ENCODE peak calls at places on chromosome 2, in eight cellular contexts. One of them, this sample, is unnamed.
A peak's percentile ranks its signal among the peaks of the same experiment; 100 is the strongest.

GRCh38 chr2:25349397-25349796 is 7.7 kb upstream of the DNMT3A start:
- DNase-seq in breast epithelium: no peak
- DNase-seq in IMR-90: peak; percentile 82
- DNase-seq in upper lobe of left lung: no peak
- DNase-seq in transverse colon: peak; percentile 34
- DNase-seq in body of pancreas: no peak
- DNase-seq in ovary: no peak
- DNase-seq in testis: no peak
- DNase-seq in this sample: no peak

GRCh38 chr2:232387451-232388171 is 9.1 kb downstream of the ALPP start:
- DNase-seq in breast epithelium: no peak
- DNase-seq in transverse colon: no peak
- DNase-seq in body of pancreas: no peak
- DNase-seq in testis: no peak
- DNase-seq in upper lobe of left lung: no peak
- DNase-seq in IMR-90: no peak
- DNase-seq in ovary: no peak
- DNase-seq in this sample: no peak

GRCh38 chr2:7015007-7015950 is 98.1 kb downstream of the RNF144A start:
- DNase-seq in testis: no peak
- DNase-seq in ovary: no peak
- DNase-seq in transverse colon: no peak
- DNase-seq in breast epithelium: no peak
- DNase-seq in body of pancreas: no peak
- DNase-seq in upper lobe of left lung: no peak
- DNase-seq in IMR-90: no peak
- DNase-seq in this sample: no peak

GRCh38 chr2:111667542-111668273 is 216.3 kb downstream of the ANAPC1 start:
- DNase-seq in breast epithelium: no peak
- DNase-seq in body of pancreas: no peak
- DNase-seq in transverse colon: no peak
- DNase-seq in upper lobe of left lung: peak; percentile 75
- DNase-seq in IMR-90: peak; percentile 81
- DNase-seq in ovary: no peak
- DNase-seq in testis: no peak
- DNase-seq in this sample: no peak

GRCh38 chr2:140383781-140384180 is 1603.6 kb upstream of the NXPH2 start:
- DNase-seq in upper lobe of left lung: no peak
- DNase-seq in breast epithelium: no peak
- DNase-seq in transverse colon: no peak
- DNase-seq in IMR-90: no peak
- DNase-seq in body of pancreas: no peak
- DNase-seq in testis: no peak
- DNase-seq in ovary: no peak
- DNase-seq in this sample: no peak

GRCh38 chr2:201261471-201261870 is 1.1 kb downstream of the CASP8 start:
- DNase-seq in IMR-90: no peak
- DNase-seq in ovary: no peak
- DNase-seq in breast epithelium: no peak
- DNase-seq in testis: no peak
- DNase-seq in body of pancreas: no peak
- DNase-seq in transverse colon: peak; percentile 57
- DNase-seq in upper lobe of left lung: peak; percentile 40
- DNase-seq in this sample: no peak

GRCh38 chr2:238702691-238703415 is 145.0 kb upstream of the TWIST2 start:
- DNase-seq in ovary: no peak
- DNase-seq in testis: no peak
- DNase-seq in body of pancreas: no peak
- DNase-seq in transverse colon: no peak
- DNase-seq in IMR-90: no peak
- DNase-seq in upper lobe of left lung: peak; percentile 21
- DNase-seq in breast epithelium: no peak
- DNase-seq in this sample: no peak

GRCh38 chr2:197848602-197849001 is 44.2 kb downstream of the PLCL1 start:
- DNase-seq in ovary: no peak
- DNase-seq in IMR-90: no peak
- DNase-seq in body of pancreas: no peak
- DNase-seq in upper lobe of left lung: no peak
- DNase-seq in transverse colon: no peak
- DNase-seq in testis: no peak
- DNase-seq in breast epithelium: no peak
- DNase-seq in this sample: no peak

GRCh38 chr2:63837036-63837594 is 4.6 kb upstream of the UGP2 start:
- DNase-seq in transverse colon: no peak
- DNase-seq in breast epithelium: no peak
- DNase-seq in upper lobe of left lung: no peak
- DNase-seq in body of pancreas: no peak
- DNase-seq in testis: no peak
- DNase-seq in IMR-90: no peak
- DNase-seq in ovary: no peak
- DNase-seq in this sample: no peak

GRCh38 chr2:96116879-96117533 is 635 bp upstream of the ADRA2B start:
- DNase-seq in transverse colon: peak; percentile 62
- DNase-seq in body of pancreas: peak; percentile 57
- DNase-seq in breast epithelium: no peak
- DNase-seq in IMR-90: peak; percentile 3
- DNase-seq in ovary: no peak
- DNase-seq in testis: peak; percentile 46
- DNase-seq in upper lobe of left lung: peak; percentile 46
- DNase-seq in this sample: no peak

GRCh38 chr2:235086481-235087184 is 134.8 kb downstream of the SH3BP4 start:
- DNase-seq in IMR-90: no peak
- DNase-seq in transverse colon: no peak
- DNase-seq in upper lobe of left lung: no peak
- DNase-seq in breast epithelium: no peak
- DNase-seq in body of pancreas: no peak
- DNase-seq in ovary: no peak
- DNase-seq in testis: no peak
- DNase-seq in this sample: no peak

GRCh38 chr2:217523246-217523645 is 479.5 kb downstream of the TNS1 start:
- DNase-seq in ovary: peak; percentile 69
- DNase-seq in body of pancreas: no peak
- DNase-seq in transverse colon: no peak
- DNase-seq in testis: peak; percentile 18
- DNase-seq in breast epithelium: no peak
- DNase-seq in IMR-90: no peak
- DNase-seq in upper lobe of left lung: no peak
- DNase-seq in this sample: no peak

GRCh38 chr2:182522930-182523541 is 96.2 kb upstream of the PDE1A start:
- DNase-seq in body of pancreas: no peak
- DNase-seq in transverse colon: no peak
- DNase-seq in ovary: no peak
- DNase-seq in testis: no peak
- DNase-seq in upper lobe of left lung: no peak
- DNase-seq in breast epithelium: no peak
- DNase-seq in IMR-90: no peak
- DNase-seq in this sample: no peak

GRCh38 chr2:122341007-122341406 is 585.6 kb downstream of the TSN start:
- DNase-seq in IMR-90: no peak
- DNase-seq in body of pancreas: no peak
- DNase-seq in upper lobe of left lung: no peak
- DNase-seq in testis: no peak
- DNase-seq in breast epithelium: no peak
- DNase-seq in ovary: no peak
- DNase-seq in transverse colon: no peak
- DNase-seq in this sample: no peak

GRCh38 chr2:85389139-85389538 is 21.0 kb downstream of the CAPG start:
- DNase-seq in IMR-90: no peak
- DNase-seq in ovary: no peak
- DNase-seq in upper lobe of left lung: no peak
- DNase-seq in transverse colon: no peak
- DNase-seq in testis: no peak
- DNase-seq in breast epithelium: peak; percentile 10
- DNase-seq in body of pancreas: no peak
- DNase-seq in this sample: no peak

GRCh38 chr2:196066794-196067382 is 1.7 kb downstream of the DNAH7 start:
- DNase-seq in ovary: no peak
- DNase-seq in IMR-90: peak; percentile 35
- DNase-seq in testis: no peak
- DNase-seq in body of pancreas: no peak
- DNase-seq in breast epithelium: no peak
- DNase-seq in transverse colon: no peak
- DNase-seq in upper lobe of left lung: no peak
- DNase-seq in this sample: no peak

DNA sequence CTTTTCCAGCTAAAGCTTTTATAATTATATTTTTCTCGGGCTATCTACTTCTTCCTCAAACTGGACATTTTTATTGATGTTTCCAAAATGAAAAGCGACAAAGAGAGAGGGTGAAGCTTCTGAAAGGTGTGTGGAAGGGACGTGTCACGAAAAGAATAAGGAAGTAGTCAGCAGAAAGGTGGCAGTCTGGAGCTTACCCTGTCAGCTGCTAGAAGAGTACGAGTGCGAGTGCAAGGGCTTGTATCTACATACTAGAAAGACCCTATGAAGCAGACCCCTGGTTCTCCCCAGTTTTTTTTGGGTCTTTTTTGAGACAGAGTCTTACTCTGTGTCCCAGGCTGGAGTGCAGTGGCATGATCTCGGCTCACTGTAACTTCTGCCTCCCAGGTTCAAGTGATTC is 14.6 kb downstream of the FHL2 start:
- DNase-seq in IMR-90: no peak
- DNase-seq in ovary: no peak
- DNase-seq in body of pancreas: no peak
- DNase-seq in breast epithelium: no peak
- DNase-seq in upper lobe of left lung: no peak
- DNase-seq in transverse colon: no peak
- DNase-seq in testis: no peak
- DNase-seq in this sample: no peak
- H3K27ac ChIP-seq in IMR-90: no peak overlapping the region
- H3K27ac ChIP-seq in ovary: peak overlapping the region; percentile 42
- H3K27ac ChIP-seq in body of pancreas: no peak overlapping the region
- H3K27ac ChIP-seq in breast epithelium: peak overlapping the region; percentile 13
- H3K27ac ChIP-seq in upper lobe of left lung: no peak overlapping the region
- H3K27ac ChIP-seq in transverse colon: peak overlapping the region; percentile 80
- H3K27ac ChIP-seq in testis: peak overlapping the region; percentile 84
- H3K27ac ChIP-seq in this sample: no peak overlapping the region

DNA sequence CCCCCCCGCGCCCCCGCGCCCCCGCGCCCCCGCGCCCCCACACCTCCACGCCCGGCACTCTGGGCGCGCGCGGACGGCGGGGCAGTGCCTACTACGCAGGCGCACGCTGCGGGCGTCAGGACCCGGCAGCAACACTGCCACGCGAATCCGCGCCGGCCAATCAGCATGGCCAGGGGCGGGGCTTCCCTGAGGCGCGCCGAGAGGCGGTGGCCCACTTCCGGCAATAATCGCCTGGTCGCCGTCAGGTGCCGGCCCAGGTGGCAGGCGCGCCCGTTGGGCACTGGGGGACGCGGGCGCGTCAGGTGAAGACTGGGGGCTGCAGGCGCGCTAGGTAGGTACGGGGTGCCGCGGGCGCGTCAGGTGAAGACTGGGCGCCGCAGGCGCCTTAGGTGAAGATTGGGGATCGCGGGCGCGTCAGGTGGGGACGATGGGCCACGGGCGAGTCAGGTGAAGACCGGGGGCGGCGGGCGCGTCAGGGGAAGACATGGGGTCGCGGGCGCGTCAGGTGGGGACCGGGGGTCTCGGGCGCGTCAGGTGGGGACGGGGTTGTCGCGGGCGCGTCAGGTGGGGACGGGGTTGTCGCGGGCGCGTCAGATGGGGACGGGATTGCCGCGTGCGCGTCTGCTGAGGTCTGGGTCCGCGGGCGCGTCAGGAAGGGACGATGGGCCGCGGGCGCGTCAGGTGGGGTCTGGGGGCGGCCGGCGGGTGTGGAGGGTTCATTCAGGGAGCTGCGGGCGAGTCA is 219.1 kb downstream of the RTP5 start:
- DNase-seq in upper lobe of left lung: peak; percentile 96
- DNase-seq in body of pancreas: peak; percentile 95
- DNase-seq in testis: peak; percentile 96
- DNase-seq in IMR-90: peak; percentile 73
- DNase-seq in transverse colon: peak; percentile 96
- DNase-seq in breast epithelium: peak; percentile 93
- DNase-seq in ovary: peak; percentile 90
- DNase-seq in this sample: peak; percentile 45
- TF ChIP-seq POLR2A in upper lobe of left lung: peak; percentile 27
- TF ChIP-seq POLR2A in body of pancreas: peak; percentile 77
- TF ChIP-seq POLR2A in testis: no peak
- TF ChIP-seq POLR2A in IMR-90: no peak
- TF ChIP-seq POLR2A in transverse colon: peak; percentile 80
- TF ChIP-seq POLR2A in breast epithelium: no peak
- TF ChIP-seq POLR2A in ovary: no peak
- TF ChIP-seq POLR2A in this sample: no peak

GRCh38 chr2:9885036-9885684 is 41.9 kb downstream of the TAF1B start:
- DNase-seq in body of pancreas: no peak
- DNase-seq in breast epithelium: no peak
- DNase-seq in IMR-90: peak; percentile 59
- DNase-seq in transverse colon: no peak
- DNase-seq in ovary: no peak
- DNase-seq in upper lobe of left lung: no peak
- DNase-seq in testis: no peak
- DNase-seq in this sample: no peak

GRCh38 chr2:9884436-9884835 is 41.2 kb downstream of the TAF1B start:
- DNase-seq in upper lobe of left lung: no peak
- DNase-seq in testis: no peak
- DNase-seq in body of pancreas: no peak
- DNase-seq in transverse colon: no peak
- DNase-seq in breast epithelium: no peak
- DNase-seq in ovary: no peak
- DNase-seq in IMR-90: no peak
- DNase-seq in this sample: no peak

GRCh38 chr2:9892236-9892635 is 49.0 kb downstream of the TAF1B start:
- DNase-seq in breast epithelium: no peak
- DNase-seq in transverse colon: no peak
- DNase-seq in IMR-90: no peak
- DNase-seq in upper lobe of left lung: no peak
- DNase-seq in testis: no peak
- DNase-seq in body of pancreas: no peak
- DNase-seq in ovary: no peak
- DNase-seq in this sample: no peak

GRCh38 chr2:9887513-9887912 is 44.2 kb downstream of the TAF1B start:
- DNase-seq in IMR-90: no peak
- DNase-seq in testis: no peak
- DNase-seq in breast epithelium: no peak
- DNase-seq in body of pancreas: no peak
- DNase-seq in transverse colon: no peak
- DNase-seq in ovary: no peak
- DNase-seq in upper lobe of left lung: no peak
- DNase-seq in this sample: no peak

DNA sequence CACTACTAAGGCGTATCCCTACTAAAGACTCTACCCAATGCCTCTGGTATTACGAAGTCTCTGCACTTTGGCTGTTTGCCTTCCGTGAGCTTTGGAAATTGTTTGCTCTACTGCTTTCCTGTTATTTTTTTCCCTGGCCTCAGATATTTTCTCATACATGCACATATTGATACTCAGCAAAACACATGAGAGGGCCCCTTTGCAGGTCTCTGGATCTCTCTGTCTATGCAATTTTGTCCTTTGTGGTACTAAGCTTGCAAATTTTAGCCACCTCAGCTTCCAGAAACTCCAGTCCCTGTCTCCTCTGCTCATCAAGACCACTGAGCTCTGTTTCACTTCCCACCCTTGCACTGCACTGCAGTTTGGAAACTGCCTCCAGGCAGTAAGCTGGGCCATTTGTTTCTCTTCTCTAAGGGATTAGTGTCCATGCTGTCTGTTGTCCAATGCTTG is 46.6 kb downstream of the TAF1B start:
- DNase-seq in ovary: no peak
- DNase-seq in body of pancreas: no peak
- DNase-seq in upper lobe of left lung: no peak
- DNase-seq in testis: no peak
- DNase-seq in transverse colon: no peak
- DNase-seq in breast epithelium: no peak
- DNase-seq in IMR-90: peak; percentile 25
- DNase-seq in this sample: no peak
- H3K27ac ChIP-seq in ovary: no peak overlapping the region
- H3K27ac ChIP-seq in body of pancreas: no peak overlapping the region
- H3K27ac ChIP-seq in upper lobe of left lung: no peak overlapping the region
- H3K27ac ChIP-seq in testis: no peak overlapping the region
- H3K27ac ChIP-seq in transverse colon: no peak overlapping the region
- H3K27ac ChIP-seq in breast epithelium: no peak overlapping the region
- H3K27ac ChIP-seq in IMR-90: no peak overlapping the region
- H3K27ac ChIP-seq in this sample: peak overlapping the region; percentile 52

GRCh38 chr2:70142590-70143313 is 48.1 kb downstream of the C2orf42 start:
- DNase-seq in upper lobe of left lung: peak; percentile 99
- DNase-seq in ovary: peak; percentile 99
- DNase-seq in transverse colon: peak; percentile 100
- DNase-seq in body of pancreas: peak; percentile 100
- DNase-seq in testis: peak; percentile 98
- DNase-seq in IMR-90: peak; percentile 99
- DNase-seq in breast epithelium: peak; percentile 100
- DNase-seq in this sample: peak; percentile 100
- TF ChIP-seq POLR2A in upper lobe of left lung: peak; percentile 61
- TF ChIP-seq POLR2A in ovary: peak; percentile 93
- TF ChIP-seq POLR2A in transverse colon: peak; percentile 62
- TF ChIP-seq POLR2A in body of pancreas: peak; percentile 82
- TF ChIP-seq POLR2A in testis: peak; percentile 95
- TF ChIP-seq POLR2A in IMR-90: peak; percentile 94
- TF ChIP-seq POLR2A in breast epithelium: peak; percentile 89
- TF ChIP-seq POLR2A in this sample: no peak

This sample was measured in esophagus squamous epithelium.